ENCODE peak calls at places on chromosomes 7 and 10, in five cellular contexts. J, G, V, H and X are unnamed samples.

GRCh38 chr7:30474485-30474884 is 4.1 kb downstream of the NOD1 start:
- DNase-seq in J (no peak), G (no peak), V (no peak), H (no peak), X (no peak)

GRCh38 chr7:157646551-157646950 is 309.7 kb downstream of the DNAJB6 start:
- DNase-seq in J (no peak), G (no peak), V (no peak), H (no peak), X (no peak)

GRCh38 chr10:110447886-110448285 is 49.8 kb upstream of the DUSP5 start:
- DNase-seq in J (no peak), G (no peak), V (no peak), H (no peak), X (no peak)

GRCh38 chr7:20310963-20311742 is 19.5 kb upstream of the ITGB8 start:
- DNase-seq in J (peak), G (peak), V (no peak), H (no peak), X (no peak)

GRCh38 chr10:119754085-119754484 is 28.2 kb downstream of the INPP5F start:
- DNase-seq in J (no peak), G (no peak), V (no peak), H (no peak), X (no peak)

GRCh38 chr10:100528123-100528884 is 1.4 kb downstream of the NDUFB8 start:
- DNase-seq in J (no peak), G (peak), V (no peak), H (no peak), X (no peak)

GRCh38 chr10:121579656-121580055 is 18.6 kb downstream of the FGFR2 start:
- DNase-seq in J (no peak), G (no peak), V (no peak), H (no peak), X (no peak)

GRCh38 chr10:43751646-43752045 is 103.0 kb upstream of the ZNF32 start:
- DNase-seq in J (no peak), G (no peak), V (no peak), H (no peak), X (no peak)

GRCh38 chr10:12613144-12613543 is 263.8 kb downstream of the CAMK1D start:
- DNase-seq in J (no peak), G (no peak), V (no peak), H (no peak), X (no peak)

DNA sequence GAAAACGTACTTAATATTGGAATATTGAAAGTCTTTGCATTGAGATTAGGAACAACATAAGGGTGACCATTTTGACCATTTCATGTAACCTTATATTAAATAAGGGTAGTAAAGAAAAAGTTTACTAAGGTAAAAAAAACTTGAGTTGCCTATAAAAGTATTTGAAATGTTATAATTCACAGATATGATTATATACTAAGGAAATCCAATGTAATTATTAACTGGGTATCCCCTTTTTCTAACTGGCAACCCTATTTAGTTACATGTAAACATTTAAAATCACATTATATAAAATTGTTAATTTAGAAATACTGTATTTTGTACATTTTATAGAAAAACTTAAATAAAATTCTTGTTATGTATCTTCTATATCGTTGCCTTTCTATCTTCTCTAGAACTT is 64.2 kb downstream of the TRIM24 start:
- DNase-seq in J (no peak), G (no peak), V (no peak), H (no peak), X (no peak)
- H3K27ac ChIP-seq in J (no peak), G (no peak), V (no peak), H (no peak), X (no peak)

GRCh38 chr10:126226988-126227761 is 161.1 kb downstream of the ADAM12 start:
- DNase-seq in J (no peak), G (no peak), V (no peak), H (no peak), X (no peak)
- H3K27ac ChIP-seq in J (no peak), G (no peak), V (no peak), H (no peak), X (no peak)

GRCh38 chr7:16466087-16466472 is 542 bp upstream of the SOSTDC1 start:
- DNase-seq in J (no peak), G (no peak), V (no peak), H (no peak), X (no peak)

GRCh38 chr7:16460789-16461465 is 4.6 kb downstream of the SOSTDC1 start:
- DNase-seq in J (no peak), G (no peak), V (no peak), H (no peak), X (no peak)

GRCh38 chr7:16462618-16463017 is 2.9 kb downstream of the SOSTDC1 start:
- DNase-seq in J (no peak), G (no peak), V (no peak), H (no peak), X (no peak)

GRCh38 chr7:16465469-16466086 is at the start of gene SOSTDC1:
- DNase-seq in J (peak), G (no peak), V (no peak), H (no peak), X (no peak)

DNA sequence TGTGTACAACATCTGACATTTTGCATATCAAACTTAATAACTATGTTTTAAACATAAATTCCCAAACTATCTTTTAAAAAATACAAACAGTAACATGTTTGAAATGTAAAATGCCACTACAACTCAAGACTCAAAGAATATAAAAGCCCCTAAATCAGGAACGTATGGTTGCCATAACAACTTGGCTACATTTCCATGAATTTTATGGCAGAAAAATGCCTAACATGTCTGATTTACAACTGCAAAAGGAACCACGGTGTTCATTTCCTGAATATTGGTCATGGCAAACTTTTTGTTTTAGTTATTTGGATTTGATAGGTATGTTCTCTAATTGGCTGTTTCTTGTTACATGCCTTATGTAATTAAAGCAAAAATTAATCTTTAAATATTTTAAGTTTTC is 2.0 kb downstream of the SOSTDC1 start:
- DNase-seq in J (no peak), G (no peak), V (no peak), H (no peak), X (no peak)
- H3K27ac ChIP-seq in J (no peak), G (no peak), V (no peak), H (no peak), X (no peak)

GRCh38 chr7:123791001-123791400 is 42.2 kb upstream of the WASL start:
- DNase-seq in J (no peak), G (no peak), V (no peak), H (no peak), X (no peak)

GRCh38 chr7:123789817-123790216 is 41.0 kb upstream of the WASL start:
- DNase-seq in J (no peak), G (no peak), V (no peak), H (no peak), X (no peak)

GRCh38 chr7:123788584-123788983 is 39.8 kb upstream of the WASL start:
- DNase-seq in J (no peak), G (no peak), V (no peak), H (no peak), X (no peak)

GRCh38 chr7:123787227-123788007 is 38.6 kb upstream of the WASL start:
- DNase-seq in J (no peak), G (no peak), V (no peak), H (no peak), X (no peak)

DNA sequence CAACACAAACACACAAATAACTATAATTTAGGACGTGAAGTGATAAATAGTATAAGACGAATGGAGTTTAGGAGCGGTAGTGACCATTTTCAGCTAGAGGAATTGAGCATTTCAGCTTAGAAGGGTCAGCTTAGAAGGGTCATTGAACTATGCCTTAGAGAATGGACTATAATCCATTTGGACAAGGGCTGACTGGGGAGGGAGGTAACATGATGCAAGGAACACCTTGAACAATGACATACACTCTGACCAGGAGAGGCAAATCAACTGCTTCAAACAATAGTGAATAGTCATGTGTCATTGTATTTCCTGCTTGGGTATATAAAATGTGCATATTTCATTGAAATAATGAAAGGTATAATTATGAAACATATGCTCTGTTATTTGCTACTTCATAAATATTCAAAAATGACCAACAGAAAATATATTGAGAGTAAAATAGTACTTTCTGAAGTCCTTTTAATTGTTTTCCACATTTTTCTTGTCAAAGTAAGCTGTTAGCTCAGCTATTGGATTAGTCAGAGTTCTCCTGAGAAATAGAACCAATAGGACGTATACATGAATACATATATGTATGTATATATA is 40.5 kb upstream of the WASL start:
- DNase-seq in J (no peak), G (no peak), V (no peak), H (no peak), X (no peak)
- H3K27ac ChIP-seq in J (no peak), G (no peak), V (no peak), H (no peak), X (no peak)

GRCh38 chr7:120860151-120860550 is 2.2 kb upstream of the TSPAN12 start:
- DNase-seq in J (no peak), G (no peak), V (no peak), H (no peak), X (no peak)

GRCh38 chr7:120857558-120858298 is at the start of gene TSPAN12:
- DNase-seq in J (peak), G (peak), V (peak), H (peak), X (peak)

GRCh38 chr7:120856198-120856597 is 1.7 kb downstream of the TSPAN12 start:
- DNase-seq in J (peak), G (no peak), V (no peak), H (no peak), X (no peak)

GRCh38 chr7:120856621-120857352 is 1.2 kb downstream of the TSPAN12 start:
- DNase-seq in J (peak), G (peak), V (no peak), H (peak), X (no peak)

GRCh38 chr7:120858299-120858636 is 324 bp upstream of the TSPAN12 start:
- DNase-seq in J (no peak), G (no peak), V (no peak), H (no peak), X (no peak)
- H3K27ac ChIP-seq in J (peak), G (no peak), V (no peak), H (peak), X (peak)

GRCh38 chr10:73968101-73968515 is 29.8 kb upstream of the VCL start:
- DNase-seq in J (no peak), G (no peak), V (no peak), H (no peak), X (no peak)
- H3K27ac ChIP-seq in J (no peak), G (no peak), V (no peak), H (no peak), X (no peak)

DNA sequence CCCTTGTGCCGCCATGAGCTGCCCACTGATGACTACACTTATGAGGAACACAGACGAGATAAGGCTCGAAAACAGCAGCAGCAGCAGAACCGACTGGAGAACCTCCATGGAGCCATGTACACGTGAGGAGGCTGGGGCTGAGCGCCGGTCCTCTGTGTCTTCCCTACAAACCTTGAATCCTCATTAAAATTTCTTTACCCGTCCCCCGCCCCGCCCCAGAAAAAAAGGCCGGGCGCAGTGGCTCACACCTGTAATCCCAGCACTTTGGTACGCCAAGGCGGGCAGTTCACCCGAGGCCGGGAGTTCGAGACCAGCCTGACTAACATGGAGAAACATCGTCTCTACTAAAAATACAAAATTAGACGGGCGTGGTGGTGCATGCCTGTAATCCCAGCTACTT is 1.5 kb upstream of the RINT1 start:
- DNase-seq in J (no peak), G (no peak), V (no peak), H (no peak), X (no peak)
- H3K27ac ChIP-seq in J (no peak), G (no peak), V (no peak), H (no peak), X (no peak)

DNA sequence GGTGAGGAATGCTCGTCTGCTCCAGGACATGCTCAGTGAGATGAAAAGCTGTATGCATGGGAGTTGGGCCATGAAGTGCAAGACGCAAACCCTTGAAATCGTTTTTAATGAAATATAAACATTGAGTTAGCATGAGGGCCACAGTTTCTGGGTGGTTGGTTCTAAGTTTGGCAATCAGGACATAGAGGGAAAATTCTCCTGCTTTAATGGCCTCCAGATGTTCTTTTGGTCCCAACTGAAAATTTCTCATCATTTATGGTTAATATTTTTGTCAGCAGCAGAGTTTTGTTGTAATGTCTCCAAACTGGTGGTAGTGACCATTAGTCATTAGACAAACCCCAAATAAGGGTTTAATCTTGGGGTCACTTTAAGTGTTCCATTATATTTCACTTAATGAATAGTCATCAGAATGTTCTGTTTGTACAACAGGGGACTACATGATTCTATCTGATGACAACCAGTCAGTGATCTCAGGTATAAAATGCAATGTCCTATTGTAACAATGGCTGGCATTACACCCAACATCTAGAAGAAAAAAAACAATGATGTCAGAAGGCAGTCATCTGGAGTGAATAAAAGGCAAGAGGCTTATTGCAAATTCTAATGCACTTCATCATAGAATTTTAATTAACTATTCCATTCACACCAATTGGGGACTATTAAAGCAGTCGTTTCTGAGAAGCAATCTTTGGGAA is 197.4 kb downstream of the JCAD start:
- DNase-seq in J (no peak), G (no peak), V (no peak), H (no peak), X (no peak)
- H3K27ac ChIP-seq in J (no peak), G (no peak), V (no peak), H (no peak), X (no peak)